ENCODE peak calls at places on chromosomes 12 and 14, in five cellular contexts. K is spleen; H is heart left ventricle; L is A549; A is CD4-positive, alpha-beta T cell. N is an unnamed sample.

GRCh38 chr14:103512701-103513611 is 9.7 kb downstream of the CKB start:
- DNase-seq in K (peak; percentile 66), H (no peak), L (no peak), A (no peak), N (no peak)

GRCh38 chr14:61703342-61704129 is 8.2 kb downstream of the HIF1A start:
- DNase-seq in K (no peak), H (no peak), L (no peak), A (no peak), N (no peak)

GRCh38 chr14:52663850-52664249 is 31.5 kb downstream of the ERO1A start:
- DNase-seq in K (no peak), H (no peak), L (no peak), A (no peak), N (no peak)

GRCh38 chr12:73699318-73699717 is 838.3 kb upstream of the ATXN7L3B start:
- DNase-seq in K (no peak), H (no peak), L (no peak), A (no peak), N (no peak)

GRCh38 chr14:50773632-50774541 is 57.1 kb downstream of the NIN start:
- DNase-seq in K (no peak), H (no peak), L (peak; percentile 33), A (no peak), N (no peak)

GRCh38 chr12:11031307-11031706 is at the start of gene TAS2R31:
- DNase-seq in K (no peak), H (no peak), L (no peak), A (no peak), N (no peak)

GRCh38 chr12:54251667-54252284 is 28.1 kb downstream of the CBX5 start:
- DNase-seq in K (no peak), H (no peak), L (peak; percentile 51), A (no peak), N (peak; percentile 11)

GRCh38 chr14:99562848-99563748 is 40.9 kb downstream of the CCDC85C start:
- DNase-seq in K (no peak), H (peak; percentile 76), L (peak; percentile 86), A (no peak), N (no peak)

GRCh38 chr14:21226467-21226866 is 42.8 kb downstream of the HNRNPC start:
- DNase-seq in K (no peak), H (no peak), L (no peak), A (no peak), N (no peak)

GRCh38 chr14:21227150-21227549 is 42.1 kb downstream of the HNRNPC start:
- DNase-seq in K (no peak), H (no peak), L (no peak), A (no peak), N (no peak)

GRCh38 chr14:21231020-21231652 is 38.1 kb downstream of the HNRNPC start:
- DNase-seq in K (no peak), H (no peak), L (no peak), A (no peak), N (no peak)

GRCh38 chr14:21229821-21230220 is 39.4 kb downstream of the HNRNPC start:
- DNase-seq in K (no peak), H (no peak), L (no peak), A (no peak), N (no peak)

DNA sequence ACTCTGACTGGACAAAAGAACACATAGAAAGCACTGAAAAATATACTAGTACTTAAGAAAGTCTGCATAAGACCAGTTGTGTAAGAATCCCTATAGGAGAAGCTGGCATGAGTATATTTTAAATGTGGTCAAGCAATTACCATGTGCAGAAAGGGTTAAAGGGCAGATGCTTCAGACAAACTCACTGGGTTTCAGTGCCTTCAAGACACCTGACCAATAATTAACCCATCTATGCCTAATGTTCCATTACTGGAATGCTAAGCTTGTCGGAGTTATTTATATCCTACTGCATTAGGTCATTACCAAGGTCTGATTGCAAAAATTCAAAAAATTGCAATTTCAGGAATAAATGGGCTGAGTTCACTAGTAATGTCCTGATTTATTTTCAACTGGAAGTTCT is 41.3 kb downstream of the HNRNPC start:
- DNase-seq in K (no peak), H (no peak), L (no peak), A (no peak), N (no peak)
- H3K27ac ChIP-seq in K (peak overlapping the region; percentile 1), H (no peak overlapping the region), L (no peak overlapping the region), A (no peak overlapping the region), N (no peak overlapping the region)

GRCh38 chr12:124686885-124687694 is 119.7 kb upstream of the NCOR2 start:
- DNase-seq in K (no peak), H (no peak), L (no peak), A (no peak), N (no peak)

GRCh38 chr12:124684971-124685688 is 117.7 kb upstream of the NCOR2 start:
- DNase-seq in K (no peak), H (no peak), L (no peak), A (no peak), N (no peak)

GRCh38 chr12:124687695-124688301 is 120.4 kb upstream of the NCOR2 start:
- DNase-seq in K (no peak), H (peak; percentile 56), L (no peak), A (peak; percentile 5), N (peak; percentile 14)

GRCh38 chr12:124685689-124685993 is 118.2 kb upstream of the NCOR2 start:
- DNase-seq in K (no peak), H (no peak), L (no peak), A (no peak), N (no peak)

GRCh38 chr12:124686001-124686884 is 118.8 kb upstream of the NCOR2 start:
- DNase-seq in K (no peak), H (no peak), L (peak; percentile 62), A (no peak), N (no peak)
- H3K27ac ChIP-seq in K (peak overlapping the region; percentile 63), H (peak overlapping the region; percentile 80), L (peak overlapping the region; percentile 96), A (no peak overlapping the region), N (no peak overlapping the region)

GRCh38 chr12:47938093-47938492 is 25.3 kb upstream of the TMEM106C start:
- DNase-seq in K (no peak), H (no peak), L (no peak), A (no peak), N (no peak)
- H3K27ac ChIP-seq in K (no peak overlapping the region), H (no peak overlapping the region), L (no peak overlapping the region), A (no peak overlapping the region), N (no peak overlapping the region)

DNA sequence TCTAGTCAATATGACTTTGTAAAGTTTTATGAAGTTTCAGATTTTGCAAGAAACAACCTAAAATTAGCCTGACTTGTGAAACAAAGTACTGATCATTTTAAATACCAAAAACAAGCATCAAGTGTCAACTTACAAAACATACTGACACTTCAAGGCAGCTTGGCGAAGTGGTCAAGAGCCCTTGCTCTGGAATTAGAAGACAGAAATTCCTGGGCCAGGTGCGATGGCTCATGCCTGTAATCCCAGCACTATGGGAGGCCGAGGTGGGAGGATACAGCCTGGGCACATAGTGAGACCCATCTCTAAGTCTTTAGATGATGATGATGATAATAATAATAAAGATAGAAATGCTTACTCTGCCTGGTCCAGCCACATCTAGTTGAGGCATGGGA is 45.4 kb upstream of the NR2C1 start:
- DNase-seq in K (no peak), H (no peak), L (peak; percentile 37), A (no peak), N (no peak)
- H3K27ac ChIP-seq in K (peak overlapping the region; percentile 21), H (peak overlapping the region; percentile 10), L (peak overlapping the region; percentile 86), A (no peak overlapping the region), N (no peak overlapping the region)

GRCh38 chr12:81570234-81570633 is 188.9 kb downstream of the PPFIA2 start:
- DNase-seq in K (no peak), H (no peak), L (no peak), A (no peak), N (no peak)

GRCh38 chr12:81564237-81564636 is 194.9 kb downstream of the PPFIA2 start:
- DNase-seq in K (no peak), H (no peak), L (no peak), A (no peak), N (no peak)
- H3K27ac ChIP-seq in K (no peak overlapping the region), H (no peak overlapping the region), L (no peak overlapping the region), A (no peak overlapping the region), N (no peak overlapping the region)

GRCh38 chr14:92747701-92748258 is 647 bp downstream of the LGMN start:
- DNase-seq in K (no peak), H (no peak), L (no peak), A (no peak), N (no peak)
- H3K27ac ChIP-seq in K (peak overlapping the region; percentile 84), H (peak overlapping the region; percentile 74), L (peak overlapping the region; percentile 91), A (peak overlapping the region; percentile 35), N (peak overlapping the region; percentile 31)

GRCh38 chr14:59998575-59998974 is 78.6 kb downstream of the LRRC9 start:
- DNase-seq in K (no peak), H (no peak), L (no peak), A (no peak), N (no peak)

GRCh38 chr14:60008042-60008441 is 83.7 kb upstream of the PCNX4 start:
- DNase-seq in K (no peak), H (no peak), L (no peak), A (no peak), N (no peak)

GRCh38 chr14:60002819-60003492 is 83.0 kb downstream of the LRRC9 start:
- DNase-seq in K (peak; percentile 69), H (peak; percentile 86), L (no peak), A (no peak), N (no peak)

DNA sequence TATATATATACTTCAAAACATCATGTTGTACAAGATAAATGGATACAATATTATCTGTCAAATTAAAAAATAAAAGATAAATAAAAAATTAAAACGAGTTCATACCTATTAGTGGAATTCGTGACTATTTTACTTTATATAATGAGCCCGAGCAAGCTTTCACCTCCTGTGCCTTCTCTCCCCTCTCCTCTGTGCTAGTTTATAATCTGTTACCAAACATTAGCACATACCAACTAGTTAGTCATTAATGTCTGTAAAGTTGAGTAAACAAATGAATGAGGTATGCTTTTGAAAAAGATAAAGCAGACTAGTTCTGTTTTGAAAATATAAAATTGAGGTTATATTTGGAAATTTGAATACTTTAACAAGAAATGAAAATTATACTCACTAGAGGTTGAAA is 84.0 kb downstream of the LRRC9 start:
- DNase-seq in K (no peak), H (no peak), L (no peak), A (no peak), N (no peak)
- H3K27ac ChIP-seq in K (no peak overlapping the region), H (peak overlapping the region; percentile 58), L (no peak overlapping the region), A (no peak overlapping the region), N (no peak overlapping the region)

GRCh38 chr12:1324099-1324498 is 270.3 kb downstream of the FBXL14 start:
- DNase-seq in K (no peak), H (no peak), L (no peak), A (no peak), N (no peak)
- H3K27ac ChIP-seq in K (no peak overlapping the region), H (no peak overlapping the region), L (no peak overlapping the region), A (no peak overlapping the region), N (no peak overlapping the region)